ENCODE peak calls at places on chromosomes 2 and 18, in seven cellular contexts. T, E, W, L, N, Y and V are unnamed samples.
A peak's percentile ranks its signal among the peaks of the same experiment; 100 is the strongest.

GRCh38 chr2:116435648-116436047 is 1378.8 kb upstream of the DDX18 start:
- DNase-seq in T (no peak), E (no peak), W (no peak), L (no peak), N (no peak), Y (no peak), V (no peak)

GRCh38 chr18:11885278-11885991 is 22.7 kb downstream of the MPPE1 start:
- DNase-seq in T (no peak), E (no peak), W (no peak), L (no peak), N (no peak), Y (no peak), V (no peak)

GRCh38 chr2:46943881-46944798 is 28.5 kb upstream of the MCFD2 start:
- DNase-seq in T (peak; percentile 69), E (no peak), W (no peak), L (no peak), N (no peak), Y (no peak), V (no peak)

GRCh38 chr18:3097082-3097481 is 84.1 kb upstream of the LPIN2 start:
- DNase-seq in T (no peak), E (no peak), W (no peak), L (no peak), N (no peak), Y (no peak), V (no peak)

GRCh38 chr2:233404227-233404626 is 49.9 kb downstream of the DGKD start:
- DNase-seq in T (peak; percentile 73), E (peak; percentile 84), W (no peak), L (peak; percentile 56), N (no peak), Y (peak; percentile 69), V (peak; percentile 33)

GRCh38 chr2:225668606-225669266 is 269.2 kb downstream of the NYAP2 start:
- DNase-seq in T (peak; percentile 70), E (no peak), W (no peak), L (peak; percentile 84), N (peak; percentile 75), Y (peak; percentile 78), V (peak; percentile 78)

GRCh38 chr18:63317982-63318881 is 1.3 kb downstream of the BCL2 start:
- DNase-seq in T (no peak), E (peak; percentile 94), W (no peak), L (no peak), N (no peak), Y (no peak), V (no peak)

GRCh38 chr2:152028182-152028862 is 70.5 kb downstream of the CACNB4 start:
- DNase-seq in T (no peak), E (no peak), W (no peak), L (peak; percentile 44), N (peak; percentile 14), Y (peak; percentile 13), V (peak; percentile 35)

GRCh38 chr2:145652546-145652945 is 1132.6 kb upstream of the ZEB2 start:
- DNase-seq in T (no peak), E (no peak), W (no peak), L (peak; percentile 75), N (no peak), Y (peak; percentile 61), V (no peak)

GRCh38 chr2:58045580-58046334 is 849 bp upstream of the VRK2 start:
- DNase-seq in T (peak; percentile 15), E (no peak), W (no peak), L (no peak), N (no peak), Y (no peak), V (no peak)

GRCh38 chr2:58047373-58047674 is 718 bp downstream of the VRK2 start:
- DNase-seq in T (no peak), E (no peak), W (no peak), L (no peak), N (no peak), Y (no peak), V (no peak)

GRCh38 chr2:58046335-58046584 is 346 bp upstream of the VRK2 start:
- DNase-seq in T (no peak), E (no peak), W (no peak), L (no peak), N (no peak), Y (no peak), V (no peak)

GRCh38 chr2:58047969-58048368 is 1.4 kb downstream of the VRK2 start:
- DNase-seq in T (peak; percentile 2), E (no peak), W (no peak), L (no peak), N (no peak), Y (no peak), V (no peak)

DNA sequence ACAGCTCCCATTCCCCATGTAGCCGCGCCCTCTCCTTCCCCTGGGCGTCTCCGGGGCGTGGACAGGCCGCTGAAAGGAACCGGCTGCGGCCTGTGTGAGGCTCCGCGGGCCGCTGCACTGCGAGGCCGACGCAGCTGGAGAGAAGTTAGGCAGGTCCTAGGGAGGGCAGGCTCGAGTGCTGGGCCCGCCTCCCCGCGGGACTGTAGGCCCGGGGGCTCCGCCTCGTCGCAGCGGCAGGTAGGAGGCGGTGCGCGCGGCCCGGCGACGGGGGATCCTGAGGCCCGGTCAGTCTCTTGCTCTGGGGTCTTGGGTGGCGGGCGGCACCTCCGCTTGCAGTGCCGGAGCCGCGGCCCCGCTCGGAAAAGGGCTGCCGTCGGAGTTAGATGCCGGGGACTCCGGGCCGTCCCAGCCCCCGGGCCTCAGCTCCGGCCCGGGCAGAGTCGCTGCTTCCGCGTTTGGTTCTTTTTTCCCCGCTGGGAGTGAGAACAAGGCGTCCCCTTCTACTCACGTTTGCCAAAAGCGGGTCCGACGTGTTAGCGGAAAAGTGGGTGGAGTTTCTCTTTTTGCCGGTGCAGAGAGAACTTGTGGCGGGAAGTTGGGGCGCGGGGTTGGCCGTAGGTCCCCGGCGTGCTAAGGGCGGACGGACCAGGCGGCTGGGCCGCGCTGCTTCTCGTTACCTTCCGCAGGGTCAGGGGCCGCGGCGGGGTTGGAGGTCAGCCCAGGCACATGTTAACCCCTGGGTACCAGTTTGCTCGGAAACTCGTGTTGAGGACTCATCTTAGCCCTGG is at the start of gene VRK2:
- DNase-seq in T (peak; percentile 93), E (peak; percentile 97), W (peak; percentile 49), L (peak; percentile 91), N (peak; percentile 82), Y (peak; percentile 94), V (peak; percentile 94)
- TF ChIP-seq CTCF in T (no peak), E (peak; percentile 36), W (no peak), L (no peak), N (no peak), Y (no peak), V (peak; percentile 5)

GRCh38 chr2:118845843-118846666 is 1.4 kb downstream of the EN1 start:
- DNase-seq in T (no peak), E (peak; percentile 65), W (no peak), L (no peak), N (no peak), Y (no peak), V (no peak)

GRCh38 chr2:118845005-118845842 is 2.2 kb downstream of the EN1 start:
- DNase-seq in T (no peak), E (peak; percentile 73), W (no peak), L (no peak), N (no peak), Y (no peak), V (no peak)

GRCh38 chr2:118847447-118848172 is at the start of gene EN1:
- DNase-seq in T (no peak), E (peak; percentile 91), W (no peak), L (peak; percentile 31), N (no peak), Y (peak; percentile 48), V (peak; percentile 81)

GRCh38 chr2:118848381-118849225 is 1.2 kb upstream of the EN1 start:
- DNase-seq in T (no peak), E (peak; percentile 82), W (no peak), L (no peak), N (no peak), Y (no peak), V (no peak)

DNA sequence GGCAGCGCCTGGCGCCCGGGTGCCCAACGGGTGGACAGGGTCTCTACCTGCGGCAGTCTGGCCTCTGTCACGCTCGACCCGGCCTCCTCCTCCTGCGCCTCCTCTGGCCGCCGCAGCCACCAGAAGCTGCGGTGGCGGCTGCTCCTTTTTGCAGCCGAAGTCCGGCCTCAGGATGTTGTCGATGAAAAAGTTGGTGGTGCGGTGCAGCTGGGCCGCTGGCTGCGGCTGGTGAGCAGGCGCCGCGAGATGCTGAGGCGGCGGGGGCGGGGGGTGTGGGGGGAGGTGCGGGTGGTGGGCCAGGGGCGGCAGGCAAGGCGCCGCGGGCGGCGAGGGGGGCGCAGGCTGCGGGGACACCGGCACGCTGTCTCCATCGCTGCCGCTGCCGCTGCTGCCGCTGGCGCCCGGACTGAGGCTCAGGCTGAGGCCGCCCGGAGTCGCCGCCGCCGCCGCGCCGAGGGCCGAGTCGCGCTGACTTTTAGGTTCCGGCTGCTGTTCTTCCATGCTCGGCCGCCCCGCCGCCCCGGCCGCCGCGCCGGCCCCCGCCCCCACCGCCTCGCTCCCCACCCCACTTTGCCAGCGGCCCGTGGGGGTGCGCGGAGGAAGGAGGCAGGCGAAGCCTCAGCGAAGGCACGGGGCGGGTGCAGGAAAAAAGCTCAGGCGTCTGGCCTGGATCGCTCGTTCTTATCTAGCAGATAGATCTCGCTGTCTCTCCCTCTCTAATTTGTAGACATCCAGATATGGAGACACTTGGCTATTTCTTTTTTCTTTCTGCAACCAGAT is 591 bp downstream of the EN1 start:
- DNase-seq in T (no peak), E (peak; percentile 76), W (no peak), L (no peak), N (no peak), Y (no peak), V (no peak)
- H3K4me3 ChIP-seq in T (no peak overlapping the region), E (peak overlapping the region; percentile 12), W (peak overlapping the region; percentile 67), L (peak overlapping the region; percentile 10), N (no peak overlapping the region), Y (peak overlapping the region; percentile 20), V (peak overlapping the region; percentile 41)

DNA sequence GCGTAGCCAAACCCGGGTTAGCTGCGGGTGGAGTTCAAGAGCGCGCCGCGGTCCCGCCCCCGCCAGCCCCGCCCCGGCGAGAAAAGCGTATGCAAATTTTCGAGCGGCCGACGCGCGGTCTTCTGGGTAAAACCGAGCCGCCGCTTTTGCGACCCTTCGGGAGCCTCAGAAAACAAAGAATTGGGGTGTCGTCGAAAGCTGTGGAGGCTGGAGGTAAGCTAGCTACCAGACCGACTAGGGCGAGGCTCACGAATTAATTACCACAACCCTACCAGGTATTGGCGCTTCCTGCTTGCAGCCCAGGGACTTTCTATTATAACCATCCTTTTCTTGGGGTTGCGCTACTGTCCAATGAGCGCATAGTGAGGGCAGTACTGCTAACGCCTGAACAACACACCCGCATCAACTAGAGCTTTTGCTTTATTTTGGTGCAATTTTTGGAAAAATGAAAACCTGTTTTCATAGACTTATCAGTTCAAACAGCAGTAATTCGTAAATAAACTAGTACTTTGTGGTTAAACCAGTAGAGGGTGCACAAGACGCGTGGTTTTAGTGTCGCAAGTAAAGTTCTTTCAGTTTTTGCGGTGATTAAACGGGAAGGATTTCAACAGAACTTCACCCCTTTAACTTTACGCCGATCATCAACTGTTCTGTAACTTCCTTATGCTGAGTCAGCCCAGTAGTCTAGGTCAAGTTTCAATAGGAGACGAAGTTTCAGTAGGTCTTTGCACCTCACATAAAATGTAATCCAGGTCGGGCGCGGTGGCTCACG is at the start of gene RNU4ATAC:
- DNase-seq in T (peak; percentile 93), E (peak; percentile 93), W (peak; percentile 60), L (peak; percentile 100), N (peak; percentile 97), Y (peak; percentile 100), V (peak; percentile 99)
- TF ChIP-seq CTCF in T (peak; percentile 84), E (peak; percentile 84), W (peak; percentile 68), L (peak; percentile 67), N (peak; percentile 55), Y (peak; percentile 61), V (peak; percentile 51)

DNA sequence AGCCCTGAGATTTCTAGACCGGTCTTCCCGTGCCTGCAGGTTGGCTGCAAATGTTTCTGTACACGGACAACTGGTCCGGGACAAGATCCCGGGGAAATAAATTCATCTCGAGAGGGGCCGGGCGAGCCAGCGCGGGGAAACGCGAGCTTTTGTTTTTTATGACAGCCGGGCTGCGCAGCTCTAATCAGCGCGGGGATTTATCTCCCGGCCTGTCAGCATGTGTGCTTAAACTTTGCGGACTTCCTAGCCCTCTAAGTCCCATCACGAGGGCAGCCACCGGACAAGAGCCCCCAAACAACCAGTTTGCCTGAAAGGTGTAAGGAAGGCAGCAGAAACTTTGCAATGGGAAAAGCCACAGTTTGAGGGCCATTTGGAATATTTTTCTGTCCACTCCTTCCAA is 5.8 kb downstream of the MEIS1 start:
- DNase-seq in T (no peak), E (peak; percentile 63), W (no peak), L (peak; percentile 70), N (no peak), Y (peak; percentile 53), V (peak; percentile 68)
- H3K4me3 ChIP-seq in T (no peak overlapping the region), E (peak overlapping the region; percentile 78), W (peak overlapping the region; percentile 75), L (peak overlapping the region; percentile 81), N (peak overlapping the region; percentile 48), Y (peak overlapping the region; percentile 92), V (peak overlapping the region; percentile 62)